ENCODE peak calls at places on chromosomes 4 and X, in nine cellular contexts. One of them, this sample, is unnamed.

GRCh38 chr4:169410839-169411770 is 140.3 kb upstream of the SH3RF1 start:
- DNase-seq in activated CD8-positive, alpha-beta memory T cell treated with anti-CD3 and anti-CD28 coated beads for 24 hours: peak; percentile 67
- DNase-seq in NCI-H774: no peak
- DNase-seq in foreskin fibroblast: peak; percentile 90
- DNase-seq in mucosa of descending colon: no peak
- DNase-seq in LHCN-M2: peak; percentile 93
- DNase-seq in non-pigmented ciliary epithelial cell: peak; percentile 44
- DNase-seq in esophagus muscularis mucosa: no peak
- DNase-seq in T-helper 9 cell: peak; percentile 4
- DNase-seq in this sample: no peak

GRCh38 chr4:82017680-82018079 is 356.1 kb downstream of the HNRNPD start:
- DNase-seq in mucosa of descending colon: no peak
- DNase-seq in foreskin fibroblast: peak; percentile 7
- DNase-seq in esophagus muscularis mucosa: no peak
- DNase-seq in T-helper 9 cell: no peak
- DNase-seq in LHCN-M2: peak; percentile 1
- DNase-seq in NCI-H774: no peak
- DNase-seq in non-pigmented ciliary epithelial cell: no peak
- DNase-seq in activated CD8-positive, alpha-beta memory T cell treated with anti-CD3 and anti-CD28 coated beads for 24 hours: no peak
- DNase-seq in this sample: no peak

GRCh38 chr4:124329134-124329533 is 383.4 kb downstream of the ANKRD50 start:
- DNase-seq in mucosa of descending colon: no peak
- DNase-seq in T-helper 9 cell: no peak
- DNase-seq in esophagus muscularis mucosa: no peak
- DNase-seq in non-pigmented ciliary epithelial cell: no peak
- DNase-seq in foreskin fibroblast: no peak
- DNase-seq in LHCN-M2: no peak
- DNase-seq in NCI-H774: no peak
- DNase-seq in activated CD8-positive, alpha-beta memory T cell treated with anti-CD3 and anti-CD28 coated beads for 24 hours: no peak
- DNase-seq in this sample: no peak

GRCh38 chrX:5650904-5651303 is 577.8 kb downstream of the NLGN4X start:
- DNase-seq in non-pigmented ciliary epithelial cell: no peak
- DNase-seq in esophagus muscularis mucosa: no peak
- DNase-seq in activated CD8-positive, alpha-beta memory T cell treated with anti-CD3 and anti-CD28 coated beads for 24 hours: no peak
- DNase-seq in NCI-H774: no peak
- DNase-seq in T-helper 9 cell: no peak
- DNase-seq in mucosa of descending colon: no peak
- DNase-seq in LHCN-M2: no peak
- DNase-seq in foreskin fibroblast: no peak
- DNase-seq in this sample: no peak

GRCh38 chr4:88674989-88675388 is 22.6 kb downstream of the NAP1L5 start:
- DNase-seq in LHCN-M2: peak; percentile 57
- DNase-seq in foreskin fibroblast: peak; percentile 83
- DNase-seq in mucosa of descending colon: no peak
- DNase-seq in esophagus muscularis mucosa: no peak
- DNase-seq in activated CD8-positive, alpha-beta memory T cell treated with anti-CD3 and anti-CD28 coated beads for 24 hours: no peak
- DNase-seq in T-helper 9 cell: no peak
- DNase-seq in NCI-H774: no peak
- DNase-seq in non-pigmented ciliary epithelial cell: no peak
- DNase-seq in this sample: no peak

GRCh38 chr4:177484613-177485021 is 42.4 kb upstream of the AGA start:
- DNase-seq in esophagus muscularis mucosa: no peak
- DNase-seq in activated CD8-positive, alpha-beta memory T cell treated with anti-CD3 and anti-CD28 coated beads for 24 hours: no peak
- DNase-seq in foreskin fibroblast: peak; percentile 86
- DNase-seq in mucosa of descending colon: no peak
- DNase-seq in non-pigmented ciliary epithelial cell: peak; percentile 91
- DNase-seq in LHCN-M2: peak; percentile 85
- DNase-seq in NCI-H774: no peak
- DNase-seq in T-helper 9 cell: no peak
- DNase-seq in this sample: no peak

GRCh38 chr4:80189956-80190671 is 7.2 kb upstream of the PRDM8 start:
- DNase-seq in mucosa of descending colon: no peak
- DNase-seq in T-helper 9 cell: no peak
- DNase-seq in non-pigmented ciliary epithelial cell: no peak
- DNase-seq in esophagus muscularis mucosa: no peak
- DNase-seq in foreskin fibroblast: peak; percentile 78
- DNase-seq in LHCN-M2: no peak
- DNase-seq in NCI-H774: no peak
- DNase-seq in activated CD8-positive, alpha-beta memory T cell treated with anti-CD3 and anti-CD28 coated beads for 24 hours: no peak
- DNase-seq in this sample: no peak

GRCh38 chr4:67980512-67980911 is 17.2 kb upstream of the TMPRSS11A start:
- DNase-seq in LHCN-M2: no peak
- DNase-seq in foreskin fibroblast: no peak
- DNase-seq in esophagus muscularis mucosa: no peak
- DNase-seq in T-helper 9 cell: no peak
- DNase-seq in non-pigmented ciliary epithelial cell: no peak
- DNase-seq in activated CD8-positive, alpha-beta memory T cell treated with anti-CD3 and anti-CD28 coated beads for 24 hours: no peak
- DNase-seq in mucosa of descending colon: no peak
- DNase-seq in NCI-H774: no peak
- DNase-seq in this sample: no peak

GRCh38 chr4:114694770-114695169 is 96.2 kb downstream of the UGT8 start:
- DNase-seq in NCI-H774: peak; percentile 13
- DNase-seq in T-helper 9 cell: no peak
- DNase-seq in LHCN-M2: peak; percentile 29
- DNase-seq in esophagus muscularis mucosa: no peak
- DNase-seq in activated CD8-positive, alpha-beta memory T cell treated with anti-CD3 and anti-CD28 coated beads for 24 hours: no peak
- DNase-seq in mucosa of descending colon: no peak
- DNase-seq in non-pigmented ciliary epithelial cell: peak; percentile 2
- DNase-seq in foreskin fibroblast: peak; percentile 56
- DNase-seq in this sample: no peak

GRCh38 chr4:16052939-16053338 is 30.9 kb downstream of the PROM1 start:
- DNase-seq in foreskin fibroblast: no peak
- DNase-seq in mucosa of descending colon: no peak
- DNase-seq in LHCN-M2: no peak
- DNase-seq in activated CD8-positive, alpha-beta memory T cell treated with anti-CD3 and anti-CD28 coated beads for 24 hours: no peak
- DNase-seq in NCI-H774: no peak
- DNase-seq in esophagus muscularis mucosa: no peak
- DNase-seq in T-helper 9 cell: no peak
- DNase-seq in non-pigmented ciliary epithelial cell: no peak
- DNase-seq in this sample: no peak

GRCh38 chrX:118627084-118627758 is 100.2 kb upstream of the IL13RA1 start:
- DNase-seq in NCI-H774: no peak
- DNase-seq in foreskin fibroblast: peak; percentile 12
- DNase-seq in non-pigmented ciliary epithelial cell: no peak
- DNase-seq in activated CD8-positive, alpha-beta memory T cell treated with anti-CD3 and anti-CD28 coated beads for 24 hours: no peak
- DNase-seq in LHCN-M2: peak; percentile 14
- DNase-seq in T-helper 9 cell: no peak
- DNase-seq in esophagus muscularis mucosa: no peak
- DNase-seq in mucosa of descending colon: no peak
- DNase-seq in this sample: no peak

GRCh38 chr4:62023633-62024032 is 823.5 kb downstream of the ADGRL3 start:
- DNase-seq in LHCN-M2: no peak
- DNase-seq in T-helper 9 cell: no peak
- DNase-seq in foreskin fibroblast: no peak
- DNase-seq in non-pigmented ciliary epithelial cell: no peak
- DNase-seq in esophagus muscularis mucosa: no peak
- DNase-seq in activated CD8-positive, alpha-beta memory T cell treated with anti-CD3 and anti-CD28 coated beads for 24 hours: no peak
- DNase-seq in NCI-H774: no peak
- DNase-seq in mucosa of descending colon: no peak
- DNase-seq in this sample: no peak

GRCh38 chr4:168794092-168794707 is 215.9 kb downstream of the CBR4 start:
- DNase-seq in activated CD8-positive, alpha-beta memory T cell treated with anti-CD3 and anti-CD28 coated beads for 24 hours: no peak
- DNase-seq in mucosa of descending colon: no peak
- DNase-seq in esophagus muscularis mucosa: no peak
- DNase-seq in NCI-H774: no peak
- DNase-seq in non-pigmented ciliary epithelial cell: no peak
- DNase-seq in LHCN-M2: no peak
- DNase-seq in T-helper 9 cell: no peak
- DNase-seq in foreskin fibroblast: no peak
- DNase-seq in this sample: no peak

GRCh38 chr4:82555279-82555678 is 6.5 kb downstream of the TMEM150C start:
- DNase-seq in esophagus muscularis mucosa: no peak
- DNase-seq in T-helper 9 cell: no peak
- DNase-seq in foreskin fibroblast: no peak
- DNase-seq in NCI-H774: no peak
- DNase-seq in non-pigmented ciliary epithelial cell: no peak
- DNase-seq in mucosa of descending colon: no peak
- DNase-seq in activated CD8-positive, alpha-beta memory T cell treated with anti-CD3 and anti-CD28 coated beads for 24 hours: no peak
- DNase-seq in LHCN-M2: peak; percentile 22
- DNase-seq in this sample: no peak

GRCh38 chr4:86092684-86093083 is 267.2 kb downstream of the MAPK10 start:
- DNase-seq in LHCN-M2: peak; percentile 84
- DNase-seq in foreskin fibroblast: peak; percentile 85
- DNase-seq in non-pigmented ciliary epithelial cell: peak; percentile 54
- DNase-seq in NCI-H774: no peak
- DNase-seq in mucosa of descending colon: no peak
- DNase-seq in esophagus muscularis mucosa: no peak
- DNase-seq in activated CD8-positive, alpha-beta memory T cell treated with anti-CD3 and anti-CD28 coated beads for 24 hours: no peak
- DNase-seq in T-helper 9 cell: no peak
- DNase-seq in this sample: no peak

GRCh38 chrX:31038585-31039326 is 33.1 kb downstream of the FTHL17 start:
- DNase-seq in NCI-H774: no peak
- DNase-seq in mucosa of descending colon: no peak
- DNase-seq in non-pigmented ciliary epithelial cell: no peak
- DNase-seq in esophagus muscularis mucosa: no peak
- DNase-seq in T-helper 9 cell: no peak
- DNase-seq in activated CD8-positive, alpha-beta memory T cell treated with anti-CD3 and anti-CD28 coated beads for 24 hours: no peak
- DNase-seq in LHCN-M2: peak; percentile 10
- DNase-seq in foreskin fibroblast: peak; percentile 52
- DNase-seq in this sample: peak; percentile 52

GRCh38 chrX:130834149-130834548 is 68.9 kb downstream of the ENOX2 start:
- DNase-seq in NCI-H774: no peak
- DNase-seq in esophagus muscularis mucosa: no peak
- DNase-seq in LHCN-M2: no peak
- DNase-seq in foreskin fibroblast: no peak
- DNase-seq in T-helper 9 cell: no peak
- DNase-seq in mucosa of descending colon: no peak
- DNase-seq in non-pigmented ciliary epithelial cell: no peak
- DNase-seq in activated CD8-positive, alpha-beta memory T cell treated with anti-CD3 and anti-CD28 coated beads for 24 hours: no peak
- DNase-seq in this sample: peak; percentile 9

GRCh38 chr4:144366425-144366824 is 225.9 kb upstream of the GYPA start:
- DNase-seq in LHCN-M2: no peak
- DNase-seq in foreskin fibroblast: no peak
- DNase-seq in mucosa of descending colon: no peak
- DNase-seq in NCI-H774: no peak
- DNase-seq in activated CD8-positive, alpha-beta memory T cell treated with anti-CD3 and anti-CD28 coated beads for 24 hours: no peak
- DNase-seq in T-helper 9 cell: no peak
- DNase-seq in non-pigmented ciliary epithelial cell: no peak
- DNase-seq in esophagus muscularis mucosa: no peak
- DNase-seq in this sample: no peak

GRCh38 chr4:152165851-152166250 is 370.0 kb downstream of the FBXW7 start:
- DNase-seq in LHCN-M2: no peak
- DNase-seq in T-helper 9 cell: no peak
- DNase-seq in esophagus muscularis mucosa: no peak
- DNase-seq in activated CD8-positive, alpha-beta memory T cell treated with anti-CD3 and anti-CD28 coated beads for 24 hours: no peak
- DNase-seq in non-pigmented ciliary epithelial cell: no peak
- DNase-seq in foreskin fibroblast: no peak
- DNase-seq in mucosa of descending colon: no peak
- DNase-seq in NCI-H774: no peak
- DNase-seq in this sample: no peak

GRCh38 chrX:39903937-39904336 is 193.8 kb downstream of the BCOR start:
- DNase-seq in activated CD8-positive, alpha-beta memory T cell treated with anti-CD3 and anti-CD28 coated beads for 24 hours: no peak
- DNase-seq in foreskin fibroblast: peak; percentile 60
- DNase-seq in LHCN-M2: peak; percentile 79
- DNase-seq in T-helper 9 cell: no peak
- DNase-seq in esophagus muscularis mucosa: no peak
- DNase-seq in non-pigmented ciliary epithelial cell: no peak
- DNase-seq in mucosa of descending colon: no peak
- DNase-seq in NCI-H774: no peak
- DNase-seq in this sample: no peak

GRCh38 chr4:182800216-182800515 is 117.0 kb downstream of the DCTD start:
- DNase-seq in T-helper 9 cell: no peak
- DNase-seq in esophagus muscularis mucosa: no peak
- DNase-seq in NCI-H774: no peak
- DNase-seq in non-pigmented ciliary epithelial cell: no peak
- DNase-seq in mucosa of descending colon: no peak
- DNase-seq in activated CD8-positive, alpha-beta memory T cell treated with anti-CD3 and anti-CD28 coated beads for 24 hours: no peak
- DNase-seq in LHCN-M2: no peak
- DNase-seq in foreskin fibroblast: no peak
- DNase-seq in this sample: no peak

GRCh38 chr4:2552806-2553205 is 16.4 kb downstream of the FAM193A start:
- DNase-seq in non-pigmented ciliary epithelial cell: no peak
- DNase-seq in NCI-H774: no peak
- DNase-seq in T-helper 9 cell: no peak
- DNase-seq in mucosa of descending colon: no peak
- DNase-seq in LHCN-M2: no peak
- DNase-seq in foreskin fibroblast: no peak
- DNase-seq in activated CD8-positive, alpha-beta memory T cell treated with anti-CD3 and anti-CD28 coated beads for 24 hours: no peak
- DNase-seq in esophagus muscularis mucosa: no peak
- DNase-seq in this sample: no peak

GRCh38 chr4:126807132-126807531 is 825.6 kb upstream of the INTU start:
- DNase-seq in non-pigmented ciliary epithelial cell: no peak
- DNase-seq in foreskin fibroblast: peak; percentile 87
- DNase-seq in mucosa of descending colon: no peak
- DNase-seq in LHCN-M2: no peak
- DNase-seq in NCI-H774: no peak
- DNase-seq in activated CD8-positive, alpha-beta memory T cell treated with anti-CD3 and anti-CD28 coated beads for 24 hours: no peak
- DNase-seq in T-helper 9 cell: no peak
- DNase-seq in esophagus muscularis mucosa: no peak
- DNase-seq in this sample: no peak

GRCh38 chrX:39758791-39759525 is 338.8 kb downstream of the BCOR start:
- DNase-seq in activated CD8-positive, alpha-beta memory T cell treated with anti-CD3 and anti-CD28 coated beads for 24 hours: no peak
- DNase-seq in mucosa of descending colon: no peak
- DNase-seq in NCI-H774: no peak
- DNase-seq in LHCN-M2: no peak
- DNase-seq in foreskin fibroblast: no peak
- DNase-seq in T-helper 9 cell: no peak
- DNase-seq in esophagus muscularis mucosa: no peak
- DNase-seq in non-pigmented ciliary epithelial cell: no peak
- DNase-seq in this sample: no peak

GRCh38 chr4:33625762-33626161 is 2618.6 kb downstream of the ARAP2 start:
- DNase-seq in mucosa of descending colon: no peak
- DNase-seq in LHCN-M2: no peak
- DNase-seq in esophagus muscularis mucosa: no peak
- DNase-seq in activated CD8-positive, alpha-beta memory T cell treated with anti-CD3 and anti-CD28 coated beads for 24 hours: no peak
- DNase-seq in foreskin fibroblast: peak; percentile 3
- DNase-seq in NCI-H774: no peak
- DNase-seq in non-pigmented ciliary epithelial cell: no peak
- DNase-seq in T-helper 9 cell: no peak
- DNase-seq in this sample: no peak

GRCh38 chr4:143667461-143667860 is 33.0 kb downstream of the FREM3 start:
- DNase-seq in esophagus muscularis mucosa: no peak
- DNase-seq in foreskin fibroblast: peak; percentile 52
- DNase-seq in mucosa of descending colon: no peak
- DNase-seq in NCI-H774: no peak
- DNase-seq in T-helper 9 cell: no peak
- DNase-seq in activated CD8-positive, alpha-beta memory T cell treated with anti-CD3 and anti-CD28 coated beads for 24 hours: no peak
- DNase-seq in LHCN-M2: peak; percentile 35
- DNase-seq in non-pigmented ciliary epithelial cell: peak; percentile 67
- DNase-seq in this sample: no peak

GRCh38 chrX:77969538-77969937 is at the start of gene PGAM4:
- DNase-seq in mucosa of descending colon: no peak
- DNase-seq in non-pigmented ciliary epithelial cell: no peak
- DNase-seq in LHCN-M2: no peak
- DNase-seq in activated CD8-positive, alpha-beta memory T cell treated with anti-CD3 and anti-CD28 coated beads for 24 hours: no peak
- DNase-seq in NCI-H774: no peak
- DNase-seq in foreskin fibroblast: no peak
- DNase-seq in esophagus muscularis mucosa: no peak
- DNase-seq in T-helper 9 cell: no peak
- DNase-seq in this sample: no peak

This sample was measured in BE2C.